ENCODE peak calls at places on chromosomes 11 and 22, in five cellular contexts. One of them, this sample, is unnamed. For H3K4me1, the result is how much of the 10 kb centered on the place peaks cover.

GRCh38 chr11:105960252-105961245 is 61.5 kb downstream of the MSANTD4 start:
- DNase-seq in pancreas: no peak
- DNase-seq in mammary epithelial cell: no peak
- DNase-seq in upper lobe of right lung: no peak
- DNase-seq in prostate gland: no peak
- DNase-seq in this sample: peak

GRCh38 chr11:71367756-71368155 is 80.4 kb downstream of the DHCR7 start:
- DNase-seq in pancreas: no peak
- DNase-seq in mammary epithelial cell: no peak
- DNase-seq in upper lobe of right lung: no peak
- DNase-seq in prostate gland: no peak
- DNase-seq in this sample: no peak

GRCh38 chr22:46129390-46130041 is 20.8 kb upstream of the PPARA start:
- DNase-seq in pancreas: no peak
- DNase-seq in mammary epithelial cell: no peak
- DNase-seq in upper lobe of right lung: peak
- DNase-seq in prostate gland: no peak
- DNase-seq in this sample: no peak

GRCh38 chr11:65864758-65865471 is 4.7 kb downstream of the MUS81 start:
- DNase-seq in pancreas: no peak
- DNase-seq in mammary epithelial cell: no peak
- DNase-seq in upper lobe of right lung: peak
- DNase-seq in prostate gland: no peak
- DNase-seq in this sample: no peak

GRCh38 chr11:92417326-92417725 is 192.7 kb downstream of the FAT3 start:
- DNase-seq in pancreas: no peak
- DNase-seq in mammary epithelial cell: no peak
- DNase-seq in upper lobe of right lung: no peak
- DNase-seq in prostate gland: no peak
- DNase-seq in this sample: no peak

GRCh38 chr22:22916215-22916951 is 28.8 kb downstream of the IGLL5 start:
- DNase-seq in pancreas: no peak
- DNase-seq in mammary epithelial cell: no peak
- DNase-seq in upper lobe of right lung: no peak
- DNase-seq in prostate gland: no peak
- DNase-seq in this sample: no peak

GRCh38 chr11:119791047-119791446 is 62.0 kb upstream of the NECTIN1 start:
- DNase-seq in pancreas: no peak
- DNase-seq in mammary epithelial cell: no peak
- DNase-seq in upper lobe of right lung: peak
- DNase-seq in prostate gland: no peak
- DNase-seq in this sample: peak

GRCh38 chr22:23152238-23153114 is 7.2 kb downstream of the RAB36 start:
- DNase-seq in pancreas: no peak
- DNase-seq in mammary epithelial cell: no peak
- DNase-seq in upper lobe of right lung: no peak
- DNase-seq in prostate gland: no peak
- DNase-seq in this sample: no peak

GRCh38 chr11:119937412-119937811 is 200.5 kb downstream of the TRIM29 start:
- DNase-seq in pancreas: no peak
- DNase-seq in mammary epithelial cell: no peak
- DNase-seq in upper lobe of right lung: no peak
- DNase-seq in prostate gland: no peak
- DNase-seq in this sample: no peak

GRCh38 chr11:77111946-77112345 is 9.3 kb downstream of the OMP start:
- DNase-seq in pancreas: no peak
- DNase-seq in mammary epithelial cell: no peak
- DNase-seq in upper lobe of right lung: no peak
- DNase-seq in prostate gland: no peak
- DNase-seq in this sample: no peak

GRCh38 chr11:109641549-109641948 is 219.6 kb downstream of the C11orf87 start:
- DNase-seq in pancreas: no peak
- DNase-seq in mammary epithelial cell: peak
- DNase-seq in upper lobe of right lung: no peak
- DNase-seq in prostate gland: no peak
- DNase-seq in this sample: peak

GRCh38 chr11:90919332-90919731 is 696.5 kb upstream of the CHORDC1 start:
- DNase-seq in pancreas: no peak
- DNase-seq in mammary epithelial cell: no peak
- DNase-seq in upper lobe of right lung: no peak
- DNase-seq in prostate gland: no peak
- DNase-seq in this sample: no peak

GRCh38 chr11:124801636-124802312 is 1.6 kb upstream of the MSANTD2 start:
- DNase-seq in pancreas: no peak
- DNase-seq in mammary epithelial cell: no peak
- DNase-seq in upper lobe of right lung: no peak
- DNase-seq in prostate gland: no peak
- DNase-seq in this sample: no peak

GRCh38 chr11:36427079-36427478 is 83.0 kb downstream of the TRAF6 start:
- DNase-seq in pancreas: no peak
- DNase-seq in mammary epithelial cell: no peak
- DNase-seq in upper lobe of right lung: no peak
- DNase-seq in prostate gland: no peak
- DNase-seq in this sample: no peak

GRCh38 chr11:10858505-10859360 is 880 bp upstream of the ZBED5 start:
- DNase-seq in pancreas: peak
- DNase-seq in mammary epithelial cell: no peak
- DNase-seq in upper lobe of right lung: peak
- DNase-seq in prostate gland: peak
- DNase-seq in this sample: peak

GRCh38 chr11:91871791-91872190 is 352.8 kb upstream of the FAT3 start:
- DNase-seq in pancreas: no peak
- DNase-seq in mammary epithelial cell: no peak
- DNase-seq in upper lobe of right lung: no peak
- DNase-seq in prostate gland: no peak
- DNase-seq in this sample: no peak

GRCh38 chr11:48049036-48049435 is 68.7 kb downstream of the PTPRJ start:
- DNase-seq in pancreas: no peak
- DNase-seq in mammary epithelial cell: no peak
- DNase-seq in upper lobe of right lung: peak
- DNase-seq in prostate gland: no peak
- DNase-seq in this sample: no peak

GRCh38 chr11:118572914-118573550 is 823 bp downstream of the ARCN1 start:
- DNase-seq in pancreas: no peak
- DNase-seq in mammary epithelial cell: peak
- DNase-seq in upper lobe of right lung: no peak
- DNase-seq in prostate gland: peak
- DNase-seq in this sample: no peak

GRCh38 chr11:26904114-26904513 is 89.8 kb upstream of the FIBIN start:
- DNase-seq in pancreas: no peak
- DNase-seq in mammary epithelial cell: no peak
- DNase-seq in upper lobe of right lung: no peak
- DNase-seq in prostate gland: no peak
- DNase-seq in this sample: no peak

GRCh38 chr22:26718905-26719304 is 61.5 kb downstream of the MIAT start:
- DNase-seq in pancreas: no peak
- DNase-seq in mammary epithelial cell: peak
- DNase-seq in upper lobe of right lung: no peak
- DNase-seq in prostate gland: no peak
- DNase-seq in this sample: no peak

GRCh38 chr11:37511425-37511933 is 913.4 kb upstream of the RAG2 start:
- DNase-seq in pancreas: no peak
- DNase-seq in mammary epithelial cell: peak
- DNase-seq in upper lobe of right lung: no peak
- DNase-seq in prostate gland: no peak
- DNase-seq in this sample: no peak

GRCh38 chr11:107707128-107707760 is 4.6 kb downstream of the SLN start:
- DNase-seq in pancreas: no peak
- DNase-seq in mammary epithelial cell: no peak
- DNase-seq in upper lobe of right lung: no peak
- DNase-seq in prostate gland: no peak
- DNase-seq in this sample: no peak

GRCh38 chr11:64206457-64207246 is at the start of gene FERMT3:
- DNase-seq in pancreas: no peak
- DNase-seq in mammary epithelial cell: no peak
- DNase-seq in upper lobe of right lung: peak
- DNase-seq in prostate gland: no peak
- DNase-seq in this sample: no peak

GRCh38 chr11:119734788-119735187 is 5.8 kb upstream of the NECTIN1 start:
- DNase-seq in pancreas: no peak
- DNase-seq in mammary epithelial cell: no peak
- DNase-seq in upper lobe of right lung: no peak
- DNase-seq in prostate gland: no peak
- DNase-seq in this sample: no peak

GRCh38 chr11:120539681-120540369 is 28.3 kb downstream of the GRIK4 start:
- DNase-seq in pancreas: no peak
- DNase-seq in mammary epithelial cell: peak
- DNase-seq in upper lobe of right lung: no peak
- DNase-seq in prostate gland: no peak
- DNase-seq in this sample: no peak

GRCh38 chr11:18907391-18907790 is 31.8 kb downstream of the MRGPRX1 start:
- DNase-seq in pancreas: no peak
- DNase-seq in mammary epithelial cell: peak
- DNase-seq in upper lobe of right lung: no peak
- DNase-seq in prostate gland: no peak
- DNase-seq in this sample: no peak

GRCh38 chr11:280762-281485 is 2.7 kb downstream of the NLRP6 start:
- DNase-seq in pancreas: peak
- DNase-seq in mammary epithelial cell: peak
- DNase-seq in upper lobe of right lung: peak
- DNase-seq in prostate gland: no peak
- DNase-seq in this sample: peak

GRCh38 chr22:28019360-28019759 is 100.3 kb upstream of the PITPNB start:
- DNase-seq in pancreas: no peak
- DNase-seq in mammary epithelial cell: peak
- DNase-seq in upper lobe of right lung: peak
- DNase-seq in prostate gland: no peak
- DNase-seq in this sample: peak

GRCh38 chr22:47796128-47796908 is 1033.9 kb downstream of the TBC1D22A start:
- DNase-seq in pancreas: no peak
- DNase-seq in mammary epithelial cell: no peak
- DNase-seq in upper lobe of right lung: no peak
- DNase-seq in prostate gland: no peak
- DNase-seq in this sample: no peak

GRCh38 chr22:43955883-43956286 is 643 bp downstream of the SAMM50 start:
- DNase-seq in pancreas: no peak
- DNase-seq in mammary epithelial cell: no peak
- DNase-seq in upper lobe of right lung: no peak
- DNase-seq in prostate gland: no peak
- DNase-seq in this sample: no peak

GRCh38 chr11:122294041-122294440 is 178.0 kb upstream of the BLID start:
- DNase-seq in pancreas: no peak
- DNase-seq in mammary epithelial cell: no peak
- DNase-seq in upper lobe of right lung: no peak
- DNase-seq in prostate gland: no peak
- DNase-seq in this sample: no peak

DNA sequence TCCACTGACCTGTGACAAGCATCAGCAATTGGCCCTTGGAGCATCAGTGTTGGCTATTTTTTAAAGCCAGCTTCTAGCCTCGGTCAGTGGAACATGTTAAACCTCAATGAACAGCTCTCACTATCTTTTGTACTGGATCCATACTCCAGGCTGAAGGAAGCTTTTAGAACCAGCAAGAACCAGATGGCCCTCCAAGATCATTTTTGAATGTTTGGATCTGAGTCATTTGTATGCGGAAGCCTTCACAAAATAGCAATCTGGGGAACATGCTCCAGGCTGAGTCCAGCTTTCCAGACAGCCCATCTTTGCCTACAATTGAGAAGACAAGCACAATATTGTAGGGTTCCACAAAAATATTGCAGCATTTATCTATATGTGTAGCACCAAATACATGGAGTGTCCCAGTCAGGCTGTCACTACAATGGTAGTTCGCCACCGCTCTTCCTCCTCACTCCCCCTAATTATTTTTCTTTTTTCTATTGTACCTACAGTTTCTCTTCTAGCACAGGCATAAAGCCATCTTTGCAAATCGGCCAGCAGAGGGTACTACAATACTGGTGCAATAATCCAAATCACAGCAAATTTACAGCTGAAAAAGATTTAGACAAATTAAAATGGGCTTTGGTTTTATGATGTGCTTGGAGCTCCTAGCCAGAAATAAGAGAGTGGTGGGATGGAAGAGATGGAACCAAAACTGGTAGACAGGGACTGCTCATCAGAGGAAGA is 177.4 kb upstream of the BLID start:
- DNase-seq in pancreas: no peak
- DNase-seq in mammary epithelial cell: peak
- DNase-seq in upper lobe of right lung: no peak
- DNase-seq in prostate gland: no peak
- DNase-seq in this sample: no peak
- TF ChIP-seq CTCF in pancreas: no peak
- TF ChIP-seq CTCF in mammary epithelial cell: peak
- TF ChIP-seq CTCF in upper lobe of right lung: peak
- TF ChIP-seq CTCF in prostate gland: no peak
- TF ChIP-seq CTCF in this sample: no peak

DNA sequence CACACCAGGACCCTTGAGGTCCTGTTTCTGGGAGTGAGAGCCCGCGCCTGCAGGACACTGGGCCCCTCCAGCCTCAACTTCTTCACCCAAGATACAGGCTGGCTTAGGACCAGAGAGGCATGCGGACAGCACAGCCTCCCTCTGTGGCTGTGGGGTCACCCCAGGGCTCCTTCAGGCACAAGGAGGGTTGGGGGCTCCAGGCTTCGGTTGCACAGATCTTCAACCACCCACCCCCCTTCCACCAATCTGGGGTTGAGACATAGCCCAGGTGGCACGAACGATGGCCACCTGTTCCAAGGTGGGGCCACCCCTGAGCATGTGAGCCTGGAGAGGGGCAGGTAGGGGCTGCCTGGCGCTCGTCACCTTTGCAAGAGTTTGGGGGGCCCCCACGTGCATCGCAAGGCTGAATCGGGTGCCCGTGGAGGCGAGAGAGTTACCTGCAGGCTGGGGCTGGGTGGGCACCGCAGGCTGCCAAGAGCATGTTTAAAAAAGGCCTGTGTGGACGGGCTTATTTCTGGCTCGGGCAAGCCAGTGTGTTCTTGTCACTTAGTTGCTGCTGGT is 1.2 kb downstream of the ZDHHC8 start:
- DNase-seq in pancreas: no peak
- DNase-seq in mammary epithelial cell: no peak
- DNase-seq in upper lobe of right lung: no peak
- DNase-seq in prostate gland: no peak
- DNase-seq in this sample: no peak
- H3K4me1 ChIP-seq in pancreas: under half
- H3K4me1 ChIP-seq in mammary epithelial cell: under half
- H3K4me1 ChIP-seq in upper lobe of right lung: under half
- H3K4me1 ChIP-seq in prostate gland: under half
- H3K4me1 ChIP-seq in this sample: under half

GRCh38 chr11:104905271-104905670 is 7.0 kb upstream of the CASP12 start:
- DNase-seq in pancreas: no peak
- DNase-seq in mammary epithelial cell: no peak
- DNase-seq in upper lobe of right lung: no peak
- DNase-seq in prostate gland: no peak
- DNase-seq in this sample: peak
- TF ChIP-seq CTCF in pancreas: no peak
- TF ChIP-seq CTCF in mammary epithelial cell: peak
- TF ChIP-seq CTCF in upper lobe of right lung: no peak
- TF ChIP-seq CTCF in prostate gland: no peak
- TF ChIP-seq CTCF in this sample: peak

DNA sequence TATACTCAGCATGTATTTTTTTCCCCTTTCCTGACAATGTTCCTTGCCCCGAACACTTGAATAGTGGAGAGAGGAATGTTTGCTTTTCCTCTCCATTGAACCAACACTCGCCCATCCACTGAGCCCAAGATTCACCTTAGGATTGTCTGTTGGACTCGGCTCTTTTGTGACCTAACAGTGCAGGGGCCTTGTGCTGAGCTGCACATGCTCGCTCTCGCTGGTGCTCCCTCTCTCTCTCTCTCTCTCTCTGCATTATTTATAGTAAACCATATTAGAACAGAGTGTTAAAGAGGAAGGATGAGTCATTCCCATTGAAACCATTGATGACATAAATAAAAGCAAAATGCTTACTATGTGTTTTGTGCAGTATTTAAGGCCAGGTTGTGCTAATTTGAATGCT is 20.7 kb downstream of the ZBTB16 start:
- DNase-seq in pancreas: no peak
- DNase-seq in mammary epithelial cell: no peak
- DNase-seq in upper lobe of right lung: no peak
- DNase-seq in prostate gland: no peak
- DNase-seq in this sample: no peak
- H3K4me1 ChIP-seq in pancreas: half or more
- H3K4me1 ChIP-seq in mammary epithelial cell: under half
- H3K4me1 ChIP-seq in upper lobe of right lung: half or more
- H3K4me1 ChIP-seq in prostate gland: half or more
- H3K4me1 ChIP-seq in this sample: half or more

This sample was measured in Caco-2.